ENCODE peak calls at places on chromosomes 7 and 10, in five cellular contexts. Q is astrocyte, F is RWPE2, L is right atrium auricular region, O is lung. U is an unnamed sample. For H3K4me1, the result is how much of the 10 kb centered on the place peaks cover.

GRCh38 chr10:11170993-11171416 is 153.3 kb downstream of the CELF2 start:
- DNase-seq in O (no peak), Q (no peak), L (no peak), F (no peak), U (no peak)

GRCh38 chr10:117502421-117503169 is 40.0 kb upstream of the EMX2 start:
- DNase-seq in O (no peak), L (no peak), Q (no peak), F (no peak), U (peak)

GRCh38 chr10:103847909-103848468 is 7.4 kb downstream of the SH3PXD2A start:
- DNase-seq in F (no peak), O (no peak), Q (no peak), L (no peak), U (no peak)

GRCh38 chr10:71963756-71964668 is at the start of gene CHST3:
- DNase-seq in F (no peak), Q (peak), L (no peak), O (peak), U (no peak)

GRCh38 chr10:13352519-13352918 is 4.4 kb upstream of the SEPHS1 start:
- DNase-seq in Q (no peak), O (no peak), F (no peak), L (no peak), U (no peak)

GRCh38 chr7:149562602-149563001 is 65.0 kb upstream of the ZNF746 start:
- DNase-seq in O (no peak), F (no peak), L (no peak), Q (peak), U (no peak)

GRCh38 chr10:14609178-14609577 is 165.5 kb downstream of the FAM107B start:
- DNase-seq in L (no peak), O (no peak), F (no peak), Q (no peak), U (no peak)

GRCh38 chr7:13041368-13041988 is 354.0 kb downstream of the ARL4A start:
- DNase-seq in L (no peak), Q (no peak), F (no peak), O (no peak), U (no peak)

GRCh38 chr10:60185426-60185825 is 204.2 kb downstream of the ANK3 start:
- DNase-seq in L (no peak), F (no peak), Q (no peak), O (no peak), U (no peak)

GRCh38 chr7:47046949-47047348 is 535.0 kb downstream of the TNS3 start:
- DNase-seq in F (no peak), Q (no peak), O (no peak), L (no peak), U (no peak)

GRCh38 chr10:129963831-129964501 is at the start of gene EBF3:
- DNase-seq in L (peak), Q (no peak), O (no peak), F (no peak), U (peak)

GRCh38 chr10:106424981-106425380 is 739.5 kb downstream of the SORCS1 start:
- DNase-seq in F (no peak), Q (peak), L (no peak), O (no peak), U (no peak)

GRCh38 chr7:13633857-13634256 is 355.6 kb downstream of the ETV1 start:
- DNase-seq in L (no peak), O (no peak), F (no peak), Q (peak), U (no peak)

GRCh38 chr10:69728335-69728861 is 73.3 kb upstream of the COL13A1 start:
- DNase-seq in Q (peak), L (no peak), O (no peak), F (peak), U (no peak)

GRCh38 chr7:26653430-26653911 is 210.9 kb downstream of the SKAP2 start:
- DNase-seq in Q (no peak), F (no peak), O (no peak), L (no peak), U (no peak)

GRCh38 chr10:19572056-19572455 is 244.2 kb upstream of the PLXDC2 start:
- DNase-seq in Q (no peak), L (no peak), O (no peak), F (no peak), U (no peak)

GRCh38 chr7:112009081-112009480 is 197.1 kb downstream of the DOCK4 start:
- DNase-seq in L (no peak), Q (peak), O (no peak), F (no peak), U (no peak)

GRCh38 chr10:124249812-124250432 is 156.5 kb upstream of the CHST15 start:
- DNase-seq in O (no peak), F (no peak), Q (no peak), L (no peak), U (peak)

GRCh38 chr10:123349203-123349602 is 195.0 kb downstream of the BUB3 start:
- DNase-seq in O (no peak), Q (no peak), F (no peak), L (no peak), U (no peak)

GRCh38 chr7:158244430-158244829 is 343.2 kb downstream of the PTPRN2 start:
- DNase-seq in F (no peak), L (peak), O (no peak), Q (no peak), U (no peak)

GRCh38 chr7:158246960-158247673 is 340.5 kb downstream of the PTPRN2 start:
- DNase-seq in Q (no peak), L (peak), F (no peak), O (no peak), U (peak)

GRCh38 chr7:158246272-158246959 is 341.2 kb downstream of the PTPRN2 start:
- DNase-seq in Q (no peak), L (peak), O (no peak), F (no peak), U (no peak)

GRCh38 chr7:158245724-158246041 is 341.9 kb downstream of the PTPRN2 start:
- DNase-seq in F (no peak), L (peak), Q (no peak), O (no peak), U (peak)

DNA sequence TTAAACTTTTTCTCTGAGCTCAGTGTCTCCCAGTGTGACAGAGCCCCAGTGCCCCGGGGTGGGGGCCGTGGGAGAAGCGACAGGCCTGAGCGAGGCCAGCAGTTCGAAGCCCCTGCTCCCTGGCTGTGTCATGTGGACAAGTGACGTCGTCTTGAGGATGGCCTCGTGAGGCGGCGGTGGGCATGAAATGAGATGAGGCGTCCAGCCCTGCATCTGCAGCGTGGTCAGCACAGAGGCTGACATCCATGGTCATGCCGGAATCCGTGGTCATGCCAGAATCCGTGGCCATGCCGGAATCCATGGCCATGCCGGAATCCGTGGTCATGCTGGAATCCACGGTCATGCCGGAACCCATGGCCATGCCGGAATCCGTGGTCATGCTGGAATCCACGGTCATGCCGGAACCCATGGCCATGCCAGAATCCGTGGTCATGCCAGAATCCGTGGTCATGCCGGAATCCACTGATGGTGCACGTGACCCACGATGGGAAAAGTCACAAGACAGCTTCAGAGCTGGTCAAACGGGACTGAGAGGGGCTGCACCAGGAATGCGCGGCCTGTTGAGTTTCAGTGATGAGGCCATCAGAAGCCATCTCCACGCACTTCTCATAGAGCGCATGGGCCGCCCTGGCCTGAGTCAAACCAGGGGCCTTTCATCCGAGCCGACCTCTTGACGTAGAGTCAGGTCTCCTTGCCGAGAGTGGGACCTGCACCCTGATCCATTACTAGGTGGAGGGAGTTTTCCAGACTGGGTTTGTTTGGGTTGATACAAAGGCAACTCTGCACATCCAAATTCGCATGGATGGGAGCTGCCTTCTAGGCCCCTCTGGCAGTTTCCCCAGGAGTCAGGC is 342.5 kb downstream of the PTPRN2 start:
- DNase-seq in O (no peak), Q (no peak), F (peak), L (peak), U (peak)
- H3K4me1 ChIP-seq in O (under half), Q (under half), F (under half), L (under half), U (under half)

GRCh38 chr10:53572799-53573198 is 800.2 kb upstream of the MBL2 start:
- DNase-seq in Q (no peak), F (no peak), L (no peak), O (no peak), U (no peak)
- H3K4me1 ChIP-seq in Q (under half), F (under half), L (under half), O (under half), U (under half)

GRCh38 chr10:101816375-101816773 is 1.9 kb downstream of the OGA start:
- DNase-seq in F (no peak), L (no peak), O (no peak), Q (no peak), U (no peak)
- H3K4me1 ChIP-seq in F (under half), L (half or more), O (under half), Q (under half), U (under half)

GRCh38 chr10:131074682-131075081 is 236.8 kb downstream of the TCERG1L start:
- DNase-seq in F (no peak), L (no peak), Q (no peak), O (no peak), U (no peak)
- H3K4me1 ChIP-seq in F (under half), L (under half), Q (under half), O (under half), U (under half)

DNA sequence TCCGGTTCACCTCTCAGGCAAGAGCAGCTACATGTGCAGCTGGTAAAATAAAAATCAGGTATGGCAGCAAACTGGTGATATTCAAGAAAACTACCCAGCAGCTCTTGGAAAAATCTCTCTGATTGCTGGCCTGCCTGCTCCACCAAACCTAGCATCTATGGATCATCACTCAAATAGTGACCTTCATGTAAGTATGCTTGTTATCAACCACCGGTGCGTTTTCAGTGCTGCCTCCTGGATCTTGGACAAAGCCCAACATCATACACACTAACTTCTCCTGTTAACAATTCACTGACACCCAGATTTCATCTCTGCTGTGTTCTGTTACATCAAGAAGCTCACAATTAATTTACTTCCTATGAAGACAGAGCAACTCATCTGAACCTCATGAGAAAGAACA is 8.9 kb downstream of the CDK6 start:
- DNase-seq in F (no peak), Q (peak), O (no peak), L (no peak), U (no peak)
- H3K4me1 ChIP-seq in F (half or more), Q (under half), O (under half), L (half or more), U (under half)

GRCh38 chr7:50339990-50340500 is 35.5 kb downstream of the IKZF1 start:
- DNase-seq in L (no peak), Q (no peak), O (no peak), F (no peak), U (no peak)
- H3K4me1 ChIP-seq in L (under half), Q (under half), O (under half), F (under half), U (under half)

GRCh38 chr10:95467162-95467599 is 94.0 kb downstream of the SORBS1 start:
- DNase-seq in F (no peak), L (peak), Q (no peak), O (no peak), U (peak)
- H3K4me1 ChIP-seq in F (under half), L (half or more), Q (under half), O (under half), U (under half)

DNA sequence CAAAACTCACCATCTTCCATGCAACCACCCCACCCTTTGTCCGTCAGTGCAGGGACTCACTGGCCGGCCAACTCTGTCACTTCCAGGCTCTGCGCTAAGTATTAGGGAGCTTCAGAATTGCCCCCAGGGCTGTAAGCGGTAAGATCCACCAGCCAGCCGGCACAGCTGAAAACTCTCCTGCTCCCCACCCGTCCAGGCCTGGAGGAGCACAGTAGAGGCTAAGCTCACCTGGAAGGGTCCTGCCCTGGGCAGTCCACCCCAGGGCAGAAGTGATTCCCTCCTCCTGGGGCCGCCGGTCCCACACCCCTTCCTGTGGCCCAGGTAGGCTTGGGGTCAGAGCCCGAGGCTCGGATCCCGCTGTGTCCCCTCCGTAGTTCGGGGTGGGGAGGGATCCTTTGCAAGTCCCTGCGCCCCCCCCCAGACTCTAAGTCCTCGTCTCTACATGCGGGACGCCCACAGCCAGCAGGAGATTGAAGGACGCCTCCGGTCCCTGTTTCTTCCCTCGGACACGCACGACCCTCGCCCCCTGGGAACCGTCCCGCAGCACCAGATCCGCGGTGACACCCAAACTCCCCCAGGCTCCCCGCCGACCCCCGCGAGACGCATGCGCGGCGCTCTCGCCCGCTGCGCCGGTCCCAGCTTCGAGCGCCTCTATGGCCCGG is 138.9 kb downstream of the ARHGAP22 start:
- DNase-seq in Q (no peak), O (no peak), L (no peak), F (peak), U (peak)
- H3K4me1 ChIP-seq in Q (under half), O (under half), L (under half), F (under half), U (under half)

GRCh38 chr10:21278491-21279216 is 246.8 kb downstream of the SKIDA1 start:
- DNase-seq in L (peak), Q (peak), F (peak), O (peak), U (peak)
- H3K4me1 ChIP-seq in L (under half), Q (under half), F (under half), O (under half), U (under half)

GRCh38 chr7:131328387-131329175 is 905 bp downstream of the MKLN1 start:
- DNase-seq in Q (peak), O (no peak), L (no peak), F (no peak), U (no peak)
- H3K4me1 ChIP-seq in Q (under half), O (under half), L (under half), F (under half), U (under half)